ENCODE peak calls at places on chromosomes 6 and 20, in six cellular contexts. O is IMR-90, I is pancreas, N is psoas muscle, X is fibroblast of lung, Y is thyroid gland. A is an unnamed sample.

GRCh38 chr6:33549196-33549595 is 30.9 kb downstream of the BAK1 start:
- DNase-seq in O (no peak), I (no peak), Y (no peak), X (no peak), N (no peak), A (no peak)

GRCh38 chr6:150940951-150941350 is 75.4 kb downstream of the MTHFD1L start:
- DNase-seq in I (no peak), X (peak), Y (no peak), O (peak), N (no peak), A (no peak)

GRCh38 chr6:4253604-4254211 is 118.3 kb upstream of the ECI2 start:
- DNase-seq in X (peak), O (peak), Y (peak), N (no peak), I (peak), A (no peak)

GRCh38 chr6:157906537-157907061 is 75.1 kb upstream of the SYNJ2 start:
- DNase-seq in X (no peak), I (no peak), Y (no peak), O (no peak), N (no peak), A (no peak)

GRCh38 chr6:48289841-48290240 is 178.8 kb upstream of the PTCHD4 start:
- DNase-seq in I (no peak), N (no peak), O (no peak), X (no peak), Y (no peak), A (no peak)

GRCh38 chr20:58511364-58511763 is 3.8 kb downstream of the APCDD1L start:
- DNase-seq in X (peak), N (no peak), Y (no peak), O (peak), I (no peak), A (no peak)

GRCh38 chr6:11911535-11911934 is 100.6 kb upstream of the HIVEP1 start:
- DNase-seq in Y (no peak), X (no peak), I (no peak), O (peak), N (no peak), A (no peak)

GRCh38 chr20:40754372-40754943 is 65.4 kb upstream of the MAFB start:
- DNase-seq in I (no peak), Y (no peak), N (peak), O (no peak), X (peak), A (no peak)

GRCh38 chr6:160275511-160276003 is 16.9 kb upstream of the SLC22A2 start:
- DNase-seq in X (peak), O (no peak), I (no peak), N (peak), Y (no peak), A (no peak)

GRCh38 chr6:137715589-137716045 is 151.4 kb upstream of the TNFAIP3 start:
- DNase-seq in N (no peak), O (peak), X (no peak), I (no peak), Y (no peak), A (no peak)

GRCh38 chr6:79441222-79441621 is 96.0 kb downstream of the LCA5 start:
- DNase-seq in I (no peak), N (no peak), O (no peak), X (no peak), Y (no peak), A (no peak)

GRCh38 chr6:12113190-12113578 is 101.1 kb downstream of the HIVEP1 start:
- DNase-seq in O (peak), X (peak), N (no peak), I (no peak), Y (no peak), A (no peak)

GRCh38 chr6:100103936-100104335 is 109.9 kb upstream of the MCHR2 start:
- DNase-seq in I (no peak), X (no peak), Y (no peak), N (no peak), O (peak), A (no peak)

DNA sequence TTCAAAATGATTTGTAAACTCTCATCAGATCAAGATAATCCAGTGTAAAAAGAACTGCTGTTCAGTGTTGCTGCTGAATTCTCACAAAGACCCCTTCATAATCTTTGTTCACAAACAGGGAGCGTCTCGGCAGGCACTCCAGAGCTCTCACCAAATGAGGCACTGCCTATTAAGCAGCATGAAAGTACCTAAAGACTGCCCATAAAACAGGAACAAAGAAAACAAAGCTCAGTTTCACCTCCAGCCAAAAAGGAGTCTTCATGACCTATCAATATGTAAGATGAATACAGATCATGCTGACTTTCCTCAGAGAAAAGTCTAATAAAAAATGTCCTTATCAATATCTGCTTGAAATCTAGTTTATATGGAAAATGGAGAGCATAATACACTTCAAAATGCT is 41.8 kb downstream of the GPR63 start:
- DNase-seq in Y (no peak), O (no peak), I (no peak), N (no peak), X (no peak), A (no peak)
- H3K4me3 ChIP-seq in Y (no peak), O (no peak), I (no peak), N (no peak), X (no peak), A (no peak)

DNA sequence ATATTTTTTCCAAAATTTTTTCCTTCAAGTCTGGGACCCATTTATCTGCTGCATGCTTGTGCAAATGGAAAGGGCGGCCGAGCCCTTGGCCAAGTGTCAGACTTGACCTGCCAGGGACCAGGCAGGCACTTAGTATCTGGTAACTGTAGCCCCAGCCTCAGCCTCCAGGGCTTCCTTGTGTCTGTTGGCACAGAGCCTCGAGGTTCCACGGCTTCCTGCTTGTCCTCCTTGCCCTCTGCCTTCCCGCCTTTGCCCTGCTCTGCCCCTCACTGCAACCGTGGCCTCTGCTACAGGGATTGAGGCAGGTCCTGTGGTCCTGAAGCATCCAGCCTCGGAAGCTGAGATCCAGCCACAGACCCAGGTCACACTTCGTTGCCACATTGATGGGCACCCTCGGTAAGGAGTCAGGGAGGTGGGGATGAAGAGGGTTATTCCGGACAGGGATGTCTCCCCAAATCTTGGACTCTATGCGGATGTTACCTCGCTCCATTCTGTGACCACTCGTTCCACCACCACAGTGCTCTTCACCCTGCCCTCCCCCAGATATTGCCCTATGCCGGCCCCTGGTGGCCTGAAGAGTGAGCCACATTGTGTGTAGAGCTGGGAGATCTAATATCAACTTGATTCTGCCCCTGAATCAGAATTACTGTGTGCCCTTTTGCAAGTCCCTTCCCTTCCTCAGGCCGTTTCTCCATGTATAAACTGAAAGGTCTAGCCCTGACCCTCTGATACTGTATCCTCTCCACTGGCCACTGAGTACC is 41.5 kb upstream of the SRF start:
- DNase-seq in I (no peak), X (peak), Y (peak), N (no peak), O (peak), A (no peak)
- TF ChIP-seq CTCF in I (no peak), X (peak), Y (peak), N (peak), O (peak), A (peak)

GRCh38 chr6:50586074-50586473 is 127.3 kb upstream of the TFAP2D start:
- DNase-seq in Y (no peak), N (no peak), O (no peak), I (no peak), X (no peak), A (no peak)
- H3K27ac ChIP-seq in Y (no peak), N (no peak), O (no peak), I (no peak), X (no peak), A (no peak)

GRCh38 chr20:56628015-56628872 is 862 bp upstream of the TFAP2C start:
- DNase-seq in O (no peak), X (no peak), Y (peak), N (no peak), I (peak), A (peak)

GRCh38 chr20:56629464-56630085 is 469 bp downstream of the TFAP2C start:
- DNase-seq in N (no peak), Y (no peak), I (no peak), O (no peak), X (no peak), A (no peak)

GRCh38 chr20:56627122-56628014 is 1.7 kb upstream of the TFAP2C start:
- DNase-seq in I (no peak), O (no peak), Y (no peak), X (no peak), N (no peak), A (no peak)

GRCh38 chr20:56630086-56630493 is 984 bp downstream of the TFAP2C start:
- DNase-seq in Y (peak), N (no peak), O (no peak), I (peak), X (no peak), A (peak)

GRCh38 chr20:56628873-56629463 is at the start of gene TFAP2C:
- DNase-seq in N (peak), I (peak), O (no peak), X (no peak), Y (peak), A (peak)
- H3K4me3 ChIP-seq in N (peak), I (peak), O (no peak), X (no peak), Y (peak), A (peak)

DNA sequence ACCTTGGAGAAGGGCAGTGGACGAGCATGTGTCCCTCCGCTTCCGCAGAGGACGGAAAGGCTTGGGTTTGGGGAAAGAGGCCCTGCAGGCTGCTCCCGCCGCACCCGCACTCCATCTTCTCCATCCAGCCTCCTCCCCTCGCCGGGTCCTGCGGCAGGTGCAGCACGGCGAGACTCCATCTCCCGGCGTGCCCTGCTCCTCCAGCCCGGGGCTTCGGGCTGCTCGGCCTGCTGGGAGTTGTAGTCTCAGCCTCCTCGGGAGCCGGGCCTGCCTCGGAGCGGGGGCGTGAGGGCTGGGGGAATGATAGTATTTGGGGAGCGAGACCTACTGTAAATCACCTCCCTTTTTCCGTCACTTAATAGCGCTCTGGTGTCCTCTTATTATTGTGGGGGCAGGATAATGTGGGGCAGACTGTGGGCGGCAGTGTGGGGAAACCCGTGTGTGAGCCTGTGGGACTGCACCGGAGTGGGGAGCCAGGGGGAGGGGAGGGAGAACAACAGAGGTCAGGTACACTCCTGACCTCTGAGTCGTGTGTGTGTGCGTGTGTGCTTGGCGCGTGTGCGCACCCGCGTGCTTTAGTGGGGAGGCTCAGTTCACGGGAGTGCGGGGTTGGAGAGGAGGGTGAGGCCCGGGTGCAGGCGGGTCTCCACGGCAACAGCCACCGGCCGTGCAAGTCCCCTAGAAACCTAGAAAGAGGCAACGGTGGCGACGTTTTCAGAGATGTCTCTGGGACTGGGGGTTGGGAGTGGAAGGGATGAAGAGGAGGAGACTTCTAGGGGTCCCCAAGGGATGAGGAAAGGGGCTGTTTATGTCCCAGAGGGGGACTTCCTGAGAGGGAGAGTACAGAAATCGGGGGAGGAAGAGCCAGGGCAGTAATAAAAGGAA is 4.1 kb downstream of the TTBK1 start:
- DNase-seq in I (peak), X (peak), O (peak), N (peak), Y (peak), A (peak)
- TF ChIP-seq CTCF in I (no peak), X (no peak), O (no peak), N (no peak), Y (peak), A (no peak)

DNA sequence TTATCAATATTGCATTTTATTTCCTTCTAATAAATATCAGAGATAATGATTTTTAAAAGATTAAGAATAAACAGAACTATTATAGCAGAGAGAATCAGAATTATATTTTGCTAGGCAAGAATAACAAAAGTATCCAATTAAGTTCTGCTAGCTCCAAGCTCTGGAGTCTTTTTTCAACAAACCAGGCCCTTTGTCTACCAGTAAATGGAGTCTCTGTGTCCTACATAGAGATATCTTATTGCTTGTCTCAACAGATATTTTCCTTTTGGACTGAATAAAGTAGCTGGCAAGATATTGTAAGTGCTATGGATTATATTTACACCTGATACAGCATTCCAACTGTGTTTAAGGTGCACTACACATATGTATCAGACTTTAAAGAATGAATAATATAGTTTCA is 107.1 kb downstream of the DST start:
- DNase-seq in X (no peak), Y (no peak), O (no peak), N (no peak), I (no peak), A (no peak)
- H3K27ac ChIP-seq in X (no peak), Y (no peak), O (no peak), N (no peak), I (no peak), A (no peak)

GRCh38 chr20:3919352-3919751 is 30.2 kb downstream of the PANK2 start:
- DNase-seq in O (peak), N (no peak), Y (no peak), X (peak), I (no peak), A (no peak)
- H3K4me3 ChIP-seq in O (no peak), N (no peak), Y (no peak), X (no peak), I (no peak), A (no peak)

GRCh38 chr6:117143647-117144046 is 121.7 kb upstream of the VGLL2 start:
- DNase-seq in X (no peak), N (no peak), O (no peak), Y (no peak), I (no peak), A (no peak)
- TF ChIP-seq CTCF in X (no peak), N (no peak), O (no peak), Y (no peak), I (no peak), A (no peak)

A was measured in left lung.